ENCODE peak calls at places on chromosomes 4 and X, in eight cellular contexts. Y is NB4, T is suprapubic skin, S is GM10248, V is lower lobe of right lung, B is HCT116, H is endothelial cell, I is colonic mucosa. C is an unnamed sample.

GRCh38 chrX:118226060-118226428 is 109.4 kb upstream of the KLHL13 start:
- DNase-seq in Y (peak), T (no peak), S (no peak), V (no peak), B (no peak), H (no peak), I (no peak), C (no peak)

GRCh38 chr4:106615961-106616360 is 247.4 kb upstream of the GIMD1 start:
- DNase-seq in Y (no peak), T (no peak), S (no peak), V (no peak), B (no peak), H (no peak), I (no peak), C (no peak)

GRCh38 chr4:122091836-122092235 is 60.3 kb upstream of the BLTP1 start:
- DNase-seq in Y (no peak), T (no peak), S (no peak), V (no peak), B (no peak), H (no peak), I (no peak), C (no peak)

GRCh38 chr4:67104145-67104544 is 441.2 kb downstream of the CENPC start:
- DNase-seq in Y (no peak), T (no peak), S (no peak), V (no peak), B (no peak), H (no peak), I (no peak), C (no peak)

GRCh38 chrX:155718964-155719586 is 106.3 kb upstream of the TMLHE start:
- DNase-seq in Y (no peak), T (no peak), S (no peak), V (no peak), B (no peak), H (no peak), I (no peak), C (no peak)

GRCh38 chrX:10174810-10175209 is 18.0 kb downstream of the CLCN4 start:
- DNase-seq in Y (no peak), T (no peak), S (no peak), V (no peak), B (no peak), H (no peak), I (no peak), C (no peak)

GRCh38 chr4:159791334-159791733 is 688.5 kb downstream of the RAPGEF2 start:
- DNase-seq in Y (no peak), T (no peak), S (no peak), V (no peak), B (no peak), H (no peak), I (no peak), C (no peak)

GRCh38 chrX:154010330-154011087 is 9.2 kb downstream of the IRAK1 start:
- DNase-seq in Y (peak), T (no peak), S (no peak), V (peak), B (no peak), H (no peak), I (no peak), C (no peak)

GRCh38 chr4:38101563-38101962 is 141.4 kb downstream of the PTTG2 start:
- DNase-seq in Y (no peak), T (no peak), S (no peak), V (no peak), B (no peak), H (no peak), I (no peak), C (no peak)

GRCh38 chr4:39565925-39566630 is 38.8 kb upstream of the UGDH start:
- DNase-seq in Y (no peak), T (no peak), S (no peak), V (no peak), B (no peak), H (no peak), I (no peak), C (no peak)

GRCh38 chrX:46376246-46376885 is 168.9 kb downstream of the ZNF674 start:
- DNase-seq in Y (peak), T (no peak), S (peak), V (no peak), B (peak), H (peak), I (peak), C (no peak)

GRCh38 chr4:88975925-88976511 is 81.0 kb downstream of the FAM13A start:
- DNase-seq in Y (no peak), T (no peak), S (no peak), V (no peak), B (no peak), H (no peak), I (no peak), C (no peak)

GRCh38 chrX:9197231-9197630 is 163.3 kb upstream of the FAM9B start:
- DNase-seq in Y (no peak), T (no peak), S (no peak), V (no peak), B (no peak), H (no peak), I (no peak), C (no peak)

GRCh38 chr4:2790583-2791517 is 2.0 kb upstream of the SH3BP2 start:
- DNase-seq in Y (peak), T (peak), S (no peak), V (peak), B (no peak), H (peak), I (no peak), C (no peak)

GRCh38 chrX:129653985-129654651 is 638 bp downstream of the APLN start:
- DNase-seq in Y (peak), T (no peak), S (no peak), V (no peak), B (no peak), H (no peak), I (no peak), C (no peak)

GRCh38 chr4:98203406-98204235 is 57.6 kb upstream of the RAP1GDS1 start:
- DNase-seq in Y (peak), T (no peak), S (peak), V (no peak), B (no peak), H (no peak), I (no peak), C (no peak)

GRCh38 chr4:42282081-42282901 is 115.0 kb upstream of the SHISA3 start:
- DNase-seq in Y (peak), T (no peak), S (peak), V (no peak), B (peak), H (peak), I (peak), C (no peak)

GRCh38 chr4:183163135-183163534 is 64.1 kb downstream of the WWC2 start:
- DNase-seq in Y (no peak), T (no peak), S (no peak), V (no peak), B (no peak), H (no peak), I (no peak), C (no peak)

GRCh38 chr4:2684486-2684885 is 71.7 kb downstream of the TNIP2 start:
- DNase-seq in Y (no peak), T (no peak), S (no peak), V (no peak), B (no peak), H (no peak), I (no peak), C (no peak)

GRCh38 chr4:84530871-84531270 is 31.8 kb upstream of the NKX6-1 start:
- DNase-seq in Y (no peak), T (no peak), S (no peak), V (no peak), B (no peak), H (no peak), I (no peak), C (no peak)

GRCh38 chr4:66178901-66179300 is 508.6 kb upstream of the EPHA5 start:
- DNase-seq in Y (no peak), T (no peak), S (no peak), V (no peak), B (no peak), H (no peak), I (no peak), C (no peak)

GRCh38 chr4:114264452-114264851 is 285.0 kb upstream of the ARSJ start:
- DNase-seq in Y (no peak), T (no peak), S (no peak), V (no peak), B (no peak), H (no peak), I (no peak), C (no peak)

GRCh38 chr4:46354863-46355262 is 35.1 kb downstream of the GABRA2 start:
- DNase-seq in Y (no peak), T (no peak), S (no peak), V (no peak), B (no peak), H (no peak), I (no peak), C (no peak)

GRCh38 chr4:6340446-6341015 is 70.9 kb downstream of the WFS1 start:
- DNase-seq in Y (no peak), T (no peak), S (no peak), V (no peak), B (no peak), H (no peak), I (no peak), C (no peak)

GRCh38 chr4:18666322-18666721 is 644.8 kb upstream of the LCORL start:
- DNase-seq in Y (no peak), T (no peak), S (no peak), V (no peak), B (no peak), H (no peak), I (no peak), C (no peak)

GRCh38 chr4:186058253-186058979 is 10.5 kb upstream of the TLR3 start:
- DNase-seq in Y (peak), T (no peak), S (peak), V (no peak), B (no peak), H (no peak), I (no peak), C (no peak)

GRCh38 chrX:27254663-27255062 is 208.5 kb downstream of the PPP4R3C start:
- DNase-seq in Y (peak), T (no peak), S (no peak), V (no peak), B (no peak), H (no peak), I (no peak), C (no peak)

GRCh38 chr4:98688416-98689290 is 30.2 kb upstream of the TSPAN5 start:
- DNase-seq in Y (peak), T (no peak), S (no peak), V (no peak), B (peak), H (no peak), I (no peak), C (no peak)

GRCh38 chrX:68659385-68659784 is 11.9 kb downstream of the STARD8 start:
- DNase-seq in Y (no peak), T (no peak), S (no peak), V (no peak), B (no peak), H (no peak), I (no peak), C (no peak)

GRCh38 chr4:1290165-1290977 is 680 bp downstream of the MAEA start:
- DNase-seq in Y (peak), T (peak), S (no peak), V (no peak), B (no peak), H (no peak), I (peak), C (no peak)

GRCh38 chr4:2264481-2265041 is 2.7 kb upstream of the MXD4 start:
- DNase-seq in Y (no peak), T (no peak), S (no peak), V (peak), B (no peak), H (no peak), I (no peak), C (no peak)

GRCh38 chrX:108516184-108516583 is 76.5 kb downstream of the COL4A5 start:
- DNase-seq in Y (no peak), T (no peak), S (no peak), V (no peak), B (no peak), H (no peak), I (no peak), C (no peak)

GRCh38 chr4:101199507-101200285 is 147.6 kb downstream of the PPP3CA start:
- DNase-seq in Y (no peak), T (no peak), S (no peak), V (no peak), B (no peak), H (no peak), I (no peak), C (no peak)

GRCh38 chrX:96183843-96184242 is 500.8 kb upstream of the DIAPH2 start:
- DNase-seq in Y (peak), T (no peak), S (no peak), V (no peak), B (no peak), H (no peak), I (no peak), C (no peak)

GRCh38 chr4:112082954-112083586 is 62.2 kb upstream of the FAM241A start:
- DNase-seq in Y (no peak), T (no peak), S (no peak), V (no peak), B (peak), H (no peak), I (peak), C (no peak)

GRCh38 chr4:76300012-76300411 is 6.5 kb upstream of the STBD1 start:
- DNase-seq in Y (peak), T (no peak), S (no peak), V (peak), B (no peak), H (no peak), I (no peak), C (no peak)

GRCh38 chr4:73419106-73420038 is 15.3 kb downstream of the ALB start:
- DNase-seq in Y (no peak), T (no peak), S (no peak), V (no peak), B (no peak), H (no peak), I (no peak), C (no peak)

GRCh38 chr4:89752932-89753598 is 83.9 kb downstream of the SNCA start:
- DNase-seq in Y (no peak), T (no peak), S (no peak), V (no peak), B (no peak), H (no peak), I (no peak), C (no peak)

DNA sequence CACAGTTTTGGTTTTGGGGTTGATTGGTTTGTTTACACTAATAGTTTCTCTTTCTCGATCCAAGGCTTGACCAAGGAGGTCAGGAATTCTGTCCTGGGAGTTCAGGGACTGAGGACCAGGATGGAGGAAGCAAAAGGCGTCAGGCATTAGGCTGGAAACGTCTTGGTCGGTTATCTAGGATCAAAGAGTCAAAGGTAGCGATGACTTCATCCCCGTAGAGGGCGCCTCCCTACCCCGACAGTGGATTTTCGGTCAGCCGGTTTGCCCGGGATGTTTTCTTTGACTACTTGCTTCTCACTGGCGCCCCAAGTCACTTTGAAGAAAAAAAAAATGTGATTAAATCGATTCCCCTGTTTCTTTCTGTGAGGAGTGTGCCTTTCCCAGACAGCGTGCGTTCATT is 985 bp upstream of the FHDC1 start:
- DNase-seq in Y (peak), T (no peak), S (peak), V (peak), B (peak), H (no peak), I (peak), C (no peak)
- TF ChIP-seq CTCF in Y (peak), T (no peak), S (peak), V (no peak), B (peak), H (no peak), I (no peak), C (no peak)

GRCh38 chrX:136694491-136695087 is 46.6 kb downstream of the CD40LG start:
- DNase-seq in Y (peak), T (no peak), S (peak), V (no peak), B (peak), H (no peak), I (no peak), C (no peak)
- TF ChIP-seq CTCF in Y (peak), T (peak), S (peak), V (peak), B (peak), H (peak), I (peak), C (no peak)

DNA sequence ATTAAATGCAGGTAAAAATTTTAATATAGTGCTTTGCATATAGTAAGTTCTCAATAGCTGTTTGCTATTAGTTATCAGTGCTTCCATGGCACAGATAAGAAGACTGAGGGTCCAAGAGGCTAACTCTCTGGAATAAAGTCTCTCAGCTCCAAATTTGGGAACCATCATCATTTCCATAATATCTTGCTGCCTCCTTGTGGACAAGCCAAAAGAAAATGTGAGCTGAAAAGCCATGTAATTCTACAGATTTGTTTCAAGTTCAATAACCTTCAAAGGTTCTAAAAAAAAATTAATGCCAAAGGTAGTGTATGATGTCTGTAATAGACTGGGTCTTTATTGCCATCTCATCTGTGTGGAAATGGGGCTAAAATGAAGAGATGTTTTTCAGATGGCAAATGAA is 136.9 kb upstream of the VCX start:
- DNase-seq in Y (no peak), T (no peak), S (no peak), V (no peak), B (no peak), H (no peak), I (no peak), C (no peak)
- TF ChIP-seq CTCF in Y (no peak), T (no peak), S (no peak), V (no peak), B (no peak), H (no peak), I (no peak), C (no peak)

GRCh38 chr4:62640296-62640695 is 1440.2 kb downstream of the ADGRL3 start:
- DNase-seq in Y (no peak), T (no peak), S (no peak), V (no peak), B (no peak), H (no peak), I (no peak), C (no peak)

GRCh38 chr4:62644372-62644771 is 1444.2 kb downstream of the ADGRL3 start:
- DNase-seq in Y (peak), T (no peak), S (no peak), V (no peak), B (no peak), H (peak), I (no peak), C (no peak)
- TF ChIP-seq CTCF in Y (no peak), T (no peak), S (no peak), V (no peak), B (no peak), H (no peak), I (no peak), C (no peak)

GRCh38 chr4:56818797-56819196 is 2.7 kb downstream of the SPINK2 start:
- DNase-seq in Y (no peak), T (no peak), S (no peak), V (no peak), B (no peak), H (no peak), I (no peak), C (no peak)

GRCh38 chr4:56823933-56824600 is 2.6 kb upstream of the SPINK2 start:
- DNase-seq in Y (no peak), T (no peak), S (no peak), V (no peak), B (no peak), H (no peak), I (no peak), C (no peak)

GRCh38 chr4:56817840-56818491 is 3.5 kb downstream of the SPINK2 start:
- DNase-seq in Y (no peak), T (no peak), S (peak), V (no peak), B (no peak), H (no peak), I (no peak), C (no peak)

GRCh38 chr4:56821394-56822263 is at the start of gene SPINK2:
- DNase-seq in Y (peak), T (no peak), S (peak), V (peak), B (peak), H (peak), I (peak), C (no peak)
- TF ChIP-seq CTCF in Y (no peak), T (peak), S (no peak), V (no peak), B (peak), H (no peak), I (no peak), C (no peak)

GRCh38 chr4:125315571-125316390 is 1.0 kb downstream of the FAT4 start:
- DNase-seq in Y (peak), T (no peak), S (peak), V (peak), B (no peak), H (peak), I (peak), C (no peak)
- TF ChIP-seq CTCF in Y (no peak), T (no peak), S (no peak), V (peak), B (no peak), H (no peak), I (no peak), C (no peak)